ENCODE peak calls at places on chromosomes 12 and 14, in five cellular contexts. G is Peyer's patch; F is heart left ventricle; E is GM03348; W is activated effector memory CD4-positive, alpha-beta T cell treated with anti-CD3 and anti-CD28 coated beads, Interleukin-2, amount 50 U/mL, for 16 hours. Q is an unnamed sample.

GRCh38 chr12:108099085-108099484 is 30.0 kb upstream of the WSCD2 start:
- DNase-seq in E (no peak), G (no peak), W (no peak), F (no peak), Q (no peak)

GRCh38 chr12:14884458-14884878 is 1.2 kb downstream of the MGP start:
- DNase-seq in G (peak), W (peak), E (peak), F (peak), Q (peak)

GRCh38 chr14:104138891-104139459 is 588 bp downstream of the KIF26A start:
- DNase-seq in F (no peak), E (no peak), W (peak), G (no peak), Q (peak)

GRCh38 chr12:104183443-104183842 is 32.1 kb upstream of the TXNRD1 start:
- DNase-seq in F (no peak), E (no peak), G (no peak), W (no peak), Q (no peak)

GRCh38 chr14:30252800-30253425 is 306.0 kb upstream of the G2E3 start:
- DNase-seq in G (no peak), E (no peak), F (no peak), W (no peak), Q (no peak)

GRCh38 chr12:105748806-105749600 is 389.8 kb downstream of the NUAK1 start:
- DNase-seq in F (peak), W (no peak), E (peak), G (no peak), Q (no peak)

GRCh38 chr14:60777856-60778578 is 43.5 kb downstream of the MNAT1 start:
- DNase-seq in E (peak), F (no peak), G (no peak), W (no peak), Q (no peak)

GRCh38 chr14:31968107-31968810 is 108.8 kb upstream of the ARHGAP5 start:
- DNase-seq in E (peak), W (no peak), F (no peak), G (no peak), Q (no peak)

GRCh38 chr12:77388611-77389265 is 323.4 kb upstream of the E2F7 start:
- DNase-seq in E (peak), G (no peak), F (no peak), W (no peak), Q (no peak)

GRCh38 chr12:121536929-121537813 is 43.7 kb downstream of the KDM2B start:
- DNase-seq in G (peak), E (peak), W (peak), F (peak), Q (peak)

GRCh38 chr12:617304-617915 is 45.8 kb downstream of the NINJ2 start:
- DNase-seq in W (no peak), E (no peak), F (peak), G (no peak), Q (peak)

GRCh38 chr14:35607380-35607779 is 73.4 kb downstream of the INSM2 start:
- DNase-seq in W (no peak), G (no peak), F (no peak), E (no peak), Q (no peak)

GRCh38 chr14:63432228-63432627 is 110.9 kb downstream of the PPP2R5E start:
- DNase-seq in E (no peak), F (no peak), G (no peak), W (no peak), Q (no peak)

GRCh38 chr12:95648990-95649791 is 97.9 kb upstream of the USP44 start:
- DNase-seq in F (no peak), G (no peak), W (no peak), E (no peak), Q (no peak)

GRCh38 chr12:45637706-45638105 is 91.8 kb upstream of the ARID2 start:
- DNase-seq in W (no peak), F (no peak), E (no peak), G (no peak), Q (no peak)

GRCh38 chr12:16359512-16360491 is 12.4 kb downstream of the MGST1 start:
- DNase-seq in E (peak), G (no peak), F (peak), W (no peak), Q (peak)

GRCh38 chr12:59689776-59690175 is 93.9 kb downstream of the SLC16A7 start:
- DNase-seq in W (no peak), E (no peak), F (no peak), G (no peak), Q (no peak)

GRCh38 chr14:102749833-102750775 is 27.1 kb upstream of the TRAF3 start:
- DNase-seq in F (no peak), E (no peak), W (no peak), G (no peak), Q (no peak)

GRCh38 chr12:81543621-81544139 is 215.5 kb downstream of the PPFIA2 start:
- DNase-seq in E (no peak), G (no peak), F (no peak), W (no peak), Q (no peak)

GRCh38 chr14:89443002-89443660 is 26.1 kb upstream of the FOXN3 start:
- DNase-seq in W (no peak), G (no peak), F (no peak), E (peak), Q (no peak)

GRCh38 chr12:1047898-1048660 is 57.1 kb downstream of the ERC1 start:
- DNase-seq in F (no peak), G (no peak), W (no peak), E (peak), Q (no peak)

GRCh38 chr12:84638811-84639368 is 273.7 kb downstream of the SLC6A15 start:
- DNase-seq in W (no peak), E (no peak), F (no peak), G (no peak), Q (no peak)

GRCh38 chr14:82488473-82488872 is 954.8 kb upstream of the SEL1L start:
- DNase-seq in F (no peak), G (no peak), E (no peak), W (no peak), Q (no peak)

GRCh38 chr12:47686645-47687240 is 19.1 kb downstream of the RPAP3 start:
- DNase-seq in G (no peak), E (peak), F (no peak), W (no peak), Q (no peak)

GRCh38 chr12:71662861-71663560 is 637 bp downstream of the ZFC3H1 start:
- DNase-seq in W (peak), G (peak), E (peak), F (peak), Q (peak)